ENCODE peak calls at places on chromosome 10, in nine cellular contexts. M is HFF-Myc, U is PC-3, F is right lobe of liver, L is bronchial epithelial cell, T is tibial nerve, H is fibroblast of lung, S is AG04450, I is neural progenitor cell. J is an unnamed sample.
A peak's percentile ranks its signal among the peaks of the same experiment; 100 is the strongest.

GRCh38 chr10:133307776-133308430 is 769 bp downstream of the TUBGCP2 start:
- DNase-seq in S (no peak), H (peak; percentile 57), F (peak; percentile 87), M (no peak), U (peak; percentile 83), I (peak; percentile 80), T (peak; percentile 46), L (peak; percentile 79), J (peak; percentile 82)

GRCh38 chr10:100710151-100710871 is 35.1 kb upstream of the PAX2 start:
- DNase-seq in M (no peak), T (no peak), S (no peak), U (no peak), I (peak; percentile 71), F (no peak), L (no peak), H (no peak), J (no peak)

GRCh38 chr10:15172306-15172840 is 3.9 kb upstream of the NMT2 start:
- DNase-seq in L (peak; percentile 81), M (no peak), T (no peak), S (no peak), I (no peak), F (no peak), H (no peak), U (no peak), J (no peak)

GRCh38 chr10:92011560-92012214 is 88.1 kb downstream of the BTAF1 start:
- DNase-seq in H (peak; percentile 77), F (no peak), I (no peak), M (peak; percentile 26), T (no peak), L (peak; percentile 89), U (peak; percentile 82), S (no peak), J (peak; percentile 64)

GRCh38 chr10:6716521-6716920 is 136.4 kb upstream of the PRKCQ start:
- DNase-seq in H (peak; percentile 42), L (no peak), F (no peak), I (no peak), S (no peak), M (no peak), T (no peak), U (no peak), J (no peak)

GRCh38 chr10:5862360-5862929 is 27.2 kb downstream of the ANKRD16 start:
- DNase-seq in I (no peak), H (no peak), M (no peak), F (no peak), U (no peak), L (no peak), S (no peak), T (no peak), J (peak; percentile 17)

GRCh38 chr10:132338876-132339275 is 6.9 kb downstream of the LRRC27 start:
- DNase-seq in S (no peak), H (no peak), U (no peak), F (no peak), I (no peak), M (no peak), T (no peak), L (no peak), J (no peak)

GRCh38 chr10:69479737-69480412 is 28.6 kb downstream of the TSPAN15 start:
- DNase-seq in T (no peak), H (no peak), U (no peak), M (no peak), F (no peak), I (no peak), L (no peak), S (no peak), J (peak; percentile 31)

GRCh38 chr10:126351021-126351420 is 37.3 kb downstream of the ADAM12 start:
- DNase-seq in T (no peak), I (no peak), S (no peak), L (no peak), F (no peak), H (no peak), U (no peak), M (no peak), J (no peak)

GRCh38 chr10:131453772-131454634 is 142.5 kb upstream of the TCERG1L start:
- DNase-seq in L (no peak), T (peak; percentile 68), H (no peak), F (peak; percentile 65), U (peak; percentile 36), I (peak; percentile 89), S (no peak), M (no peak), J (peak; percentile 20)

GRCh38 chr10:26737730-26738129 is 40.2 kb downstream of the PDSS1 start:
- DNase-seq in L (peak; percentile 68), S (no peak), I (no peak), H (peak; percentile 36), F (no peak), T (no peak), M (no peak), U (no peak), J (peak; percentile 73)

GRCh38 chr10:68318331-68319059 is 13.4 kb upstream of the HNRNPH3 start:
- DNase-seq in U (no peak), I (no peak), M (no peak), F (no peak), H (no peak), T (no peak), L (no peak), S (no peak), J (no peak)

GRCh38 chr10:519716-520401 is 169.6 kb downstream of the DIP2C start:
- DNase-seq in I (no peak), S (no peak), F (no peak), U (no peak), L (no peak), H (no peak), M (no peak), T (no peak), J (no peak)

GRCh38 chr10:17563452-17563851 is 53.7 kb downstream of the HACD1 start:
- DNase-seq in S (no peak), I (no peak), M (no peak), U (no peak), L (no peak), F (no peak), T (no peak), H (no peak), J (no peak)

GRCh38 chr10:108749042-108749441 is 1174.3 kb downstream of the XPNPEP1 start:
- DNase-seq in H (no peak), I (no peak), M (no peak), L (no peak), U (no peak), T (no peak), S (no peak), F (no peak), J (no peak)

GRCh38 chr10:102072867-102073527 is 7.8 kb downstream of the HPS6 start:
- DNase-seq in L (peak; percentile 74), S (peak; percentile 59), H (peak; percentile 59), U (peak; percentile 80), F (peak; percentile 81), M (peak; percentile 65), T (peak; percentile 79), I (peak; percentile 86), J (peak; percentile 85)

GRCh38 chr10:21499910-21500577 is 25.4 kb downstream of the SKIDA1 start:
- DNase-seq in U (no peak), I (peak; percentile 53), S (no peak), F (peak; percentile 60), T (no peak), H (no peak), M (no peak), L (no peak), J (no peak)

GRCh38 chr10:108471420-108471819 is 1306.9 kb upstream of the SORCS1 start:
- DNase-seq in T (no peak), U (no peak), F (no peak), I (no peak), L (no peak), M (no peak), H (no peak), S (no peak), J (no peak)

GRCh38 chr10:116043304-116043703 is 229.7 kb downstream of the GFRA1 start:
- DNase-seq in T (no peak), F (no peak), I (no peak), L (no peak), U (no peak), H (no peak), M (no peak), S (no peak), J (no peak)

GRCh38 chr10:89001024-89001423 is 10.4 kb downstream of the FAS start:
- DNase-seq in U (no peak), T (no peak), L (no peak), I (no peak), M (no peak), F (no peak), H (no peak), S (no peak), J (no peak)
- TF ChIP-seq CTCF in U (no peak), T (no peak), L (no peak), I (no peak), M (no peak), F (no peak), H (no peak), S (no peak), J (no peak)

DNA sequence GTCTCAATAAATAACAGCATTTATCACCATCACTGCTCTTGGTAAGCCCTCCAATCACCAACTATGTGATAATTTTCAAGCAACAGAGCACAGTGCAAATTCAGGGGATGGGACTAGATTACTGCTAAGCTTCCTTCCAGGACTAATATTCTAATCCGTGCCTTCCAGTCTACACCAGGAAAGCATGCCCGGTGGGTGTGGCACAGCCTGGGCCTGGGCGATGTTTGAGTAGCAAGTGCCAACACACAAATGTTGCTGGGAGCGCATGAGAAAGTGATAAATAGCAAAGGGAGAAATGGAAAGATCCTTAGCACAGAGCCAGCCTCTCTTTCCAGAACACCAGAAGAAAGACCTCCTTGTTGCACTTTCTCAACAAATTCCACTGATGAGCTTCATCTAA is 13.5 kb upstream of the TM9SF3 start:
- DNase-seq in H (no peak), S (no peak), I (no peak), T (no peak), L (no peak), M (no peak), F (no peak), U (no peak), J (no peak)
- H3K4me3 ChIP-seq in H (no peak overlapping the region), S (no peak overlapping the region), I (no peak overlapping the region), T (no peak overlapping the region), L (no peak overlapping the region), M (no peak overlapping the region), F (no peak overlapping the region), U (no peak overlapping the region), J (no peak overlapping the region)

DNA sequence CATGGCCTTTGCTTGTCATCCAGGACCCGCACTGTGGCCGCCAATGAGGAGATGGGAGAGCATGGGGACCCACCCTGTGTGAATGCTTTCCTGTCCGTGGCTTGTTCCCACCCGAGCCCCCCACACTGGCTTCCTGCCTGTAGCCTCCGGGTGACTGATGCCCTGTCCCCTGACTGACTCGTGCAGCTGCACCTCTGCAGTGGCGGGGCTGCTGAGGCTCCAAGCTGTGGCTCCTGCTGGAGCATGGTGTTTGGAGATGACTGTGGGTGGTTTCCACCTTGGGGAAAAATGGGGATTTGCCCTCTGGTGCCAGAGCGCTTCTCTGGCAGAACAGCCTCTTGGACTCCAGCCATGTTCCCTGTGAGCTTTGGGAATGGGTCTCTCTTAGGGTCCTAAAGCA is 2.1 kb downstream of the CAMK1D start:
- DNase-seq in L (no peak), S (no peak), H (no peak), I (no peak), T (no peak), F (no peak), M (no peak), U (no peak), J (no peak)
- TF ChIP-seq CTCF in L (no peak), S (no peak), H (no peak), I (no peak), T (no peak), F (no peak), M (no peak), U (no peak), J (no peak)

GRCh38 chr10:60731134-60731883 is 47.0 kb upstream of the CDK1 start:
- DNase-seq in F (no peak), M (no peak), H (no peak), S (no peak), L (peak; percentile 40), T (no peak), I (no peak), U (peak; percentile 60), J (peak; percentile 36)
- H3K4me3 ChIP-seq in F (no peak overlapping the region), M (no peak overlapping the region), H (no peak overlapping the region), S (no peak overlapping the region), L (peak overlapping the region; percentile 79), T (peak overlapping the region; percentile 79), I (no peak overlapping the region), U (peak overlapping the region; percentile 75), J (peak overlapping the region; percentile 74)

J was measured in choroid plexus epithelial cell.